ENCODE peak calls at places on chromosomes 11 and 22, in seven cellular contexts. One of them, this sample, is unnamed.

GRCh38 chr22:28892175-28892731 is 8.9 kb downstream of the ZNRF3 start:
- DNase-seq in astrocyte: no peak
- DNase-seq in HCT116: no peak
- DNase-seq in Peyer's patch: no peak
- DNase-seq in upper lobe of right lung: no peak
- DNase-seq in H1: no peak
- DNase-seq in left ventricle myocardium inferior: no peak
- DNase-seq in this sample: no peak

GRCh38 chr11:70247042-70247709 is 23.3 kb upstream of the PPFIA1 start:
- DNase-seq in astrocyte: peak; percentile 49
- DNase-seq in HCT116: no peak
- DNase-seq in Peyer's patch: no peak
- DNase-seq in upper lobe of right lung: no peak
- DNase-seq in H1: no peak
- DNase-seq in left ventricle myocardium inferior: no peak
- DNase-seq in this sample: no peak

GRCh38 chr11:134040386-134041297 is 28.2 kb upstream of the JAM3 start:
- DNase-seq in astrocyte: peak; percentile 89
- DNase-seq in HCT116: no peak
- DNase-seq in Peyer's patch: no peak
- DNase-seq in upper lobe of right lung: peak; percentile 40
- DNase-seq in H1: no peak
- DNase-seq in left ventricle myocardium inferior: no peak
- DNase-seq in this sample: peak; percentile 43

GRCh38 chr22:46660604-46661201 is 40.5 kb downstream of the GRAMD4 start:
- DNase-seq in astrocyte: no peak
- DNase-seq in HCT116: no peak
- DNase-seq in Peyer's patch: no peak
- DNase-seq in upper lobe of right lung: no peak
- DNase-seq in H1: no peak
- DNase-seq in left ventricle myocardium inferior: no peak
- DNase-seq in this sample: peak; percentile 79

GRCh38 chr22:37827056-37827455 is 3.9 kb downstream of the GALR3 start:
- DNase-seq in astrocyte: no peak
- DNase-seq in HCT116: no peak
- DNase-seq in Peyer's patch: no peak
- DNase-seq in upper lobe of right lung: no peak
- DNase-seq in H1: no peak
- DNase-seq in left ventricle myocardium inferior: peak; percentile 63
- DNase-seq in this sample: no peak

GRCh38 chr22:46019351-46019750 is 42.4 kb upstream of the WNT7B start:
- DNase-seq in astrocyte: no peak
- DNase-seq in HCT116: no peak
- DNase-seq in Peyer's patch: no peak
- DNase-seq in upper lobe of right lung: no peak
- DNase-seq in H1: no peak
- DNase-seq in left ventricle myocardium inferior: no peak
- DNase-seq in this sample: no peak

GRCh38 chr11:129167315-129167714 is 24.8 kb downstream of the ARHGAP32 start:
- DNase-seq in astrocyte: no peak
- DNase-seq in HCT116: no peak
- DNase-seq in Peyer's patch: no peak
- DNase-seq in upper lobe of right lung: no peak
- DNase-seq in H1: no peak
- DNase-seq in left ventricle myocardium inferior: no peak
- DNase-seq in this sample: no peak

GRCh38 chr11:12963789-12964536 is 45.2 kb upstream of the RASSF10 start:
- DNase-seq in astrocyte: no peak
- DNase-seq in HCT116: peak; percentile 59
- DNase-seq in Peyer's patch: peak; percentile 31
- DNase-seq in upper lobe of right lung: peak; percentile 71
- DNase-seq in H1: peak; percentile 92
- DNase-seq in left ventricle myocardium inferior: peak; percentile 52
- DNase-seq in this sample: peak; percentile 53

GRCh38 chr22:19786959-19787848 is 26.6 kb downstream of the TBX1 start:
- DNase-seq in astrocyte: no peak
- DNase-seq in HCT116: no peak
- DNase-seq in Peyer's patch: no peak
- DNase-seq in upper lobe of right lung: no peak
- DNase-seq in H1: no peak
- DNase-seq in left ventricle myocardium inferior: no peak
- DNase-seq in this sample: peak; percentile 38

GRCh38 chr11:36022891-36023290 is 79.0 kb downstream of the LDLRAD3 start:
- DNase-seq in astrocyte: no peak
- DNase-seq in HCT116: no peak
- DNase-seq in Peyer's patch: no peak
- DNase-seq in upper lobe of right lung: no peak
- DNase-seq in H1: no peak
- DNase-seq in left ventricle myocardium inferior: no peak
- DNase-seq in this sample: no peak

GRCh38 chr22:17352798-17353197 is 16.5 kb upstream of the CECR2 start:
- DNase-seq in astrocyte: no peak
- DNase-seq in HCT116: no peak
- DNase-seq in Peyer's patch: no peak
- DNase-seq in upper lobe of right lung: no peak
- DNase-seq in H1: no peak
- DNase-seq in left ventricle myocardium inferior: no peak
- DNase-seq in this sample: no peak

GRCh38 chr11:107929611-107930200 is 1.5 kb downstream of the RAB39A start:
- DNase-seq in astrocyte: no peak
- DNase-seq in HCT116: no peak
- DNase-seq in Peyer's patch: no peak
- DNase-seq in upper lobe of right lung: no peak
- DNase-seq in H1: peak; percentile 38
- DNase-seq in left ventricle myocardium inferior: no peak
- DNase-seq in this sample: no peak

GRCh38 chr11:57397394-57397990 is 7.0 kb upstream of the PRG2 start:
- DNase-seq in astrocyte: no peak
- DNase-seq in HCT116: no peak
- DNase-seq in Peyer's patch: no peak
- DNase-seq in upper lobe of right lung: no peak
- DNase-seq in H1: no peak
- DNase-seq in left ventricle myocardium inferior: no peak
- DNase-seq in this sample: no peak

GRCh38 chr22:38467904-38468760 is at the start of gene KDELR3:
- DNase-seq in astrocyte: peak; percentile 52
- DNase-seq in HCT116: peak; percentile 15
- DNase-seq in Peyer's patch: no peak
- DNase-seq in upper lobe of right lung: peak; percentile 86
- DNase-seq in H1: no peak
- DNase-seq in left ventricle myocardium inferior: peak; percentile 72
- DNase-seq in this sample: peak; percentile 85

GRCh38 chr11:13963949-13964770 is 1.6 kb downstream of the SPON1 start:
- DNase-seq in astrocyte: no peak
- DNase-seq in HCT116: no peak
- DNase-seq in Peyer's patch: no peak
- DNase-seq in upper lobe of right lung: peak; percentile 70
- DNase-seq in H1: peak; percentile 78
- DNase-seq in left ventricle myocardium inferior: peak; percentile 18
- DNase-seq in this sample: peak; percentile 74

GRCh38 chr22:29587938-29588699 is 7.2 kb upstream of the NIPSNAP1 start:
- DNase-seq in astrocyte: peak; percentile 89
- DNase-seq in HCT116: no peak
- DNase-seq in Peyer's patch: no peak
- DNase-seq in upper lobe of right lung: no peak
- DNase-seq in H1: no peak
- DNase-seq in left ventricle myocardium inferior: no peak
- DNase-seq in this sample: no peak

GRCh38 chr22:29641052-29641780 is 37.8 kb downstream of the NF2 start:
- DNase-seq in astrocyte: no peak
- DNase-seq in HCT116: no peak
- DNase-seq in Peyer's patch: no peak
- DNase-seq in upper lobe of right lung: no peak
- DNase-seq in H1: no peak
- DNase-seq in left ventricle myocardium inferior: no peak
- DNase-seq in this sample: no peak

GRCh38 chr22:27260087-27260730 is 541.3 kb downstream of the MN1 start:
- DNase-seq in astrocyte: no peak
- DNase-seq in HCT116: no peak
- DNase-seq in Peyer's patch: no peak
- DNase-seq in upper lobe of right lung: no peak
- DNase-seq in H1: no peak
- DNase-seq in left ventricle myocardium inferior: no peak
- DNase-seq in this sample: no peak

GRCh38 chr11:69209936-69210659 is 54.4 kb downstream of the SMIM38 start:
- DNase-seq in astrocyte: no peak
- DNase-seq in HCT116: no peak
- DNase-seq in Peyer's patch: no peak
- DNase-seq in upper lobe of right lung: peak; percentile 55
- DNase-seq in H1: no peak
- DNase-seq in left ventricle myocardium inferior: no peak
- DNase-seq in this sample: no peak

GRCh38 chr11:118224512-118225180 is at the start of gene JAML:
- DNase-seq in astrocyte: no peak
- DNase-seq in HCT116: no peak
- DNase-seq in Peyer's patch: peak; percentile 74
- DNase-seq in upper lobe of right lung: no peak
- DNase-seq in H1: no peak
- DNase-seq in left ventricle myocardium inferior: no peak
- DNase-seq in this sample: no peak

GRCh38 chr11:87338046-87338639 is 300.4 kb downstream of the TMEM135 start:
- DNase-seq in astrocyte: no peak
- DNase-seq in HCT116: no peak
- DNase-seq in Peyer's patch: no peak
- DNase-seq in upper lobe of right lung: no peak
- DNase-seq in H1: no peak
- DNase-seq in left ventricle myocardium inferior: no peak
- DNase-seq in this sample: no peak

GRCh38 chr11:105910095-105910715 is 111.8 kb downstream of the MSANTD4 start:
- DNase-seq in astrocyte: peak; percentile 66
- DNase-seq in HCT116: no peak
- DNase-seq in Peyer's patch: no peak
- DNase-seq in upper lobe of right lung: no peak
- DNase-seq in H1: no peak
- DNase-seq in left ventricle myocardium inferior: no peak
- DNase-seq in this sample: no peak

GRCh38 chr11:86811637-86812321 is 11.4 kb downstream of the PRSS23 start:
- DNase-seq in astrocyte: peak; percentile 73
- DNase-seq in HCT116: peak; percentile 76
- DNase-seq in Peyer's patch: no peak
- DNase-seq in upper lobe of right lung: no peak
- DNase-seq in H1: no peak
- DNase-seq in left ventricle myocardium inferior: no peak
- DNase-seq in this sample: no peak

GRCh38 chr11:111765320-111765983 is 737 bp downstream of the PPP2R1B start:
- DNase-seq in astrocyte: no peak
- DNase-seq in HCT116: no peak
- DNase-seq in Peyer's patch: peak; percentile 33
- DNase-seq in upper lobe of right lung: no peak
- DNase-seq in H1: no peak
- DNase-seq in left ventricle myocardium inferior: no peak
- DNase-seq in this sample: no peak

GRCh38 chr11:111761056-111761455 is 5.1 kb downstream of the PPP2R1B start:
- DNase-seq in astrocyte: no peak
- DNase-seq in HCT116: no peak
- DNase-seq in Peyer's patch: no peak
- DNase-seq in upper lobe of right lung: no peak
- DNase-seq in H1: no peak
- DNase-seq in left ventricle myocardium inferior: no peak
- DNase-seq in this sample: no peak

GRCh38 chr11:111762526-111762925 is 3.7 kb downstream of the PPP2R1B start:
- DNase-seq in astrocyte: no peak
- DNase-seq in HCT116: no peak
- DNase-seq in Peyer's patch: no peak
- DNase-seq in upper lobe of right lung: no peak
- DNase-seq in H1: no peak
- DNase-seq in left ventricle myocardium inferior: no peak
- DNase-seq in this sample: no peak

GRCh38 chr11:111764621-111765020 is 1.6 kb downstream of the PPP2R1B start:
- DNase-seq in astrocyte: no peak
- DNase-seq in HCT116: no peak
- DNase-seq in Peyer's patch: no peak
- DNase-seq in upper lobe of right lung: no peak
- DNase-seq in H1: no peak
- DNase-seq in left ventricle myocardium inferior: no peak
- DNase-seq in this sample: no peak

GRCh38 chr11:111762981-111763643 is 3.1 kb downstream of the PPP2R1B start:
- DNase-seq in astrocyte: no peak
- DNase-seq in HCT116: no peak
- DNase-seq in Peyer's patch: no peak
- DNase-seq in upper lobe of right lung: no peak
- DNase-seq in H1: no peak
- DNase-seq in left ventricle myocardium inferior: no peak
- DNase-seq in this sample: no peak
- TF ChIP-seq CTCF in astrocyte: no peak
- TF ChIP-seq CTCF in HCT116: no peak
- TF ChIP-seq CTCF in Peyer's patch: no peak
- TF ChIP-seq CTCF in upper lobe of right lung: no peak
- TF ChIP-seq CTCF in H1: no peak
- TF ChIP-seq CTCF in left ventricle myocardium inferior: no peak
- TF ChIP-seq CTCF in this sample: no peak

GRCh38 chr11:65422104-65422632 is 430 bp upstream of the NEAT1 start:
- DNase-seq in astrocyte: peak; percentile 95
- DNase-seq in HCT116: peak; percentile 88
- DNase-seq in Peyer's patch: peak; percentile 91
- DNase-seq in upper lobe of right lung: peak; percentile 100
- DNase-seq in H1: peak; percentile 94
- DNase-seq in left ventricle myocardium inferior: peak; percentile 99
- DNase-seq in this sample: peak; percentile 99
- H3K4me1 ChIP-seq in astrocyte: peaks cover 56% of the 10 kb centered on the region
- H3K4me1 ChIP-seq in HCT116: peaks cover 71% of the 10 kb centered on the region
- H3K4me1 ChIP-seq in Peyer's patch: peaks cover 26% of the 10 kb centered on the region
- H3K4me1 ChIP-seq in upper lobe of right lung: peaks cover 33% of the 10 kb centered on the region
- H3K4me1 ChIP-seq in H1: peaks cover 73% of the 10 kb centered on the region
- H3K4me1 ChIP-seq in left ventricle myocardium inferior: peaks cover 87% of the 10 kb centered on the region
- H3K4me1 ChIP-seq in this sample: peaks cover 48% of the 10 kb centered on the region

GRCh38 chr11:41917900-41918299 is 458.4 kb upstream of the LRRC4C start:
- DNase-seq in astrocyte: no peak
- DNase-seq in HCT116: no peak
- DNase-seq in Peyer's patch: no peak
- DNase-seq in upper lobe of right lung: no peak
- DNase-seq in H1: no peak
- DNase-seq in left ventricle myocardium inferior: no peak
- DNase-seq in this sample: no peak
- H3K4me3 ChIP-seq in astrocyte: no peak overlapping the region
- H3K4me3 ChIP-seq in HCT116: no peak overlapping the region
- H3K4me3 ChIP-seq in Peyer's patch: no peak overlapping the region
- H3K4me3 ChIP-seq in upper lobe of right lung: no peak overlapping the region
- H3K4me3 ChIP-seq in H1: no peak overlapping the region
- H3K4me3 ChIP-seq in left ventricle myocardium inferior: no peak overlapping the region
- H3K4me3 ChIP-seq in this sample: no peak overlapping the region

DNA sequence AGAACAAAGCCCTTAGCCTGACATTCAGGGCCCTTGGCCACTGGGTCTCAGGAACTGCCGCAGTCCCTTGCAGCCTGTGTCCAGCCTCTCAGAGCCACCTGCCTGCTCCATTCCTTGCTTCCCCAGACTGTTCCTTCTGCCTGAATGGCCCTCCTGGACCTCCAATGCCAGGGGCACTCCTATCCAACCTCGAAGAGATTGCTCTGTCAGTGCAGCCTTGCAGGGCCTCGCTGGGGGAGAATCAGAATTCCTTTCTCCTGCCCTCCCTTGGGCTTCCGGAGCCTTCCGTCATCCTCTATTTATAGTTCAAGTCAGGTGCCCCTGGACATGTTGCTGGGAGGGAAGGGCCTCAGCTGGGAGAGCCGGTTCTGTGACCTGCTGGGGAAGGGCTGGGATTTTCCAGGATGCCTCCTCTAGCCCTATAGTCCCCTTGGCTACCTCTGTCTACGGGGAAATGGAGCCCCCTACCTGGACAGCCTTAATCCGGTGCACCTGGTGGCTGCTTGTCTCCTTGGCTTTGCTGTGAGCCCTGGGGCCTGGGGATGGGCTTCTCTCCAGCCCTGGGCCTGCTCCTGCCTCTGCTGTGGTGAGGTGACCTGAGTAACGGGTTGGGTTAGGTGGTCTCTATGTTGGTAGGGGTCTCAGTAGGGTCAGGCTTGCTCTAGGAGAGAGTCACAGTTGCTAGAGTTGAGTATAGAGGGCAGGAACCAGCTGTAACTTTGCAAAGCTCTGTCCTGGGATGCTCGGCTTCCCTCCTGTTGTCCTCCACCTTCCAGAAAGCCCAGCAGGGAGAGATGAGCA is 45.9 kb upstream of the SYT7 start:
- DNase-seq in astrocyte: no peak
- DNase-seq in HCT116: no peak
- DNase-seq in Peyer's patch: no peak
- DNase-seq in upper lobe of right lung: peak; percentile 87
- DNase-seq in H1: peak; percentile 71
- DNase-seq in left ventricle myocardium inferior: peak; percentile 50
- DNase-seq in this sample: peak; percentile 83
- TF ChIP-seq CTCF in astrocyte: no peak
- TF ChIP-seq CTCF in HCT116: peak; percentile 54
- TF ChIP-seq CTCF in Peyer's patch: peak; percentile 25
- TF ChIP-seq CTCF in upper lobe of right lung: no peak
- TF ChIP-seq CTCF in H1: peak; percentile 38
- TF ChIP-seq CTCF in left ventricle myocardium inferior: no peak
- TF ChIP-seq CTCF in this sample: no peak

This sample was measured in mucosa of descending colon.